ENCODE peak calls at places on chromosome 17, in eight cellular contexts. H is lung, J is left ventricle myocardium inferior, R is AG09309, K is lower lobe of right lung, F is brain microvascular endothelial cell, S is fibroblast of mammary gland, T is right atrium auricular region. Z is an unnamed sample.

GRCh38 chr17:7238418-7239090 is 703 bp downstream of the PHF23 start:
- DNase-seq in F (no peak), J (no peak), H (no peak), R (no peak), T (no peak), S (no peak), K (no peak), Z (no peak)

GRCh38 chr17:65604070-65604469 is 42.6 kb upstream of the AXIN2 start:
- DNase-seq in T (no peak), H (no peak), K (no peak), S (no peak), R (no peak), F (peak), J (no peak), Z (no peak)

GRCh38 chr17:73271078-73271477 is 9.4 kb upstream of the CPSF4L start:
- DNase-seq in K (no peak), H (no peak), F (no peak), J (no peak), T (no peak), S (no peak), R (no peak), Z (no peak)

GRCh38 chr17:2094891-2095535 is 40.1 kb downstream of the HIC1 start:
- DNase-seq in S (peak), J (peak), R (no peak), F (peak), K (peak), T (no peak), H (peak), Z (no peak)

GRCh38 chr17:45256114-45256966 is 5.6 kb downstream of the SPATA32 start:
- DNase-seq in H (no peak), S (no peak), T (no peak), J (no peak), R (no peak), K (no peak), F (no peak), Z (no peak)

GRCh38 chr17:39264119-39264518 is 38.4 kb upstream of the STAC2 start:
- DNase-seq in F (no peak), T (peak), H (no peak), S (peak), K (no peak), R (no peak), J (peak), Z (no peak)

GRCh38 chr17:32281011-32281451 is 15.4 kb downstream of the RHBDL3 start:
- DNase-seq in S (no peak), J (peak), F (no peak), R (no peak), K (peak), T (no peak), H (peak), Z (no peak)

GRCh38 chr17:69969897-69970296 is 105.1 kb upstream of the KCNJ16 start:
- DNase-seq in S (no peak), F (no peak), J (no peak), K (no peak), R (no peak), H (no peak), T (no peak), Z (no peak)

GRCh38 chr17:72004476-72005331 is 116.1 kb upstream of the SOX9 start:
- DNase-seq in K (no peak), T (no peak), J (no peak), H (no peak), F (no peak), S (peak), R (no peak), Z (no peak)

GRCh38 chr17:1752425-1752941 is 9.4 kb upstream of the SERPINF1 start:
- DNase-seq in J (no peak), S (no peak), T (no peak), F (no peak), R (no peak), H (peak), K (peak), Z (no peak)

GRCh38 chr17:67377727-67378443 is 804 bp downstream of the PITPNC1 start:
- DNase-seq in S (no peak), F (no peak), R (no peak), J (peak), K (peak), T (no peak), H (peak), Z (no peak)

GRCh38 chr17:2179615-2180295 is 123.8 kb downstream of the SMG6 start:
- DNase-seq in S (peak), K (no peak), R (peak), T (peak), F (peak), J (peak), H (peak), Z (no peak)

GRCh38 chr17:79044462-79044861 is 20.5 kb downstream of the C1QTNF1 start:
- DNase-seq in H (no peak), T (no peak), S (no peak), F (no peak), K (no peak), R (no peak), J (no peak), Z (no peak)

GRCh38 chr17:56593741-56594527 is 435 bp downstream of the NOG start:
- DNase-seq in S (peak), F (peak), J (peak), T (no peak), H (peak), R (peak), K (peak), Z (no peak)

GRCh38 chr17:48578616-48579560 is 738 bp upstream of the HOXB4 start:
- DNase-seq in H (no peak), J (no peak), R (no peak), F (no peak), T (no peak), S (no peak), K (no peak), Z (no peak)

GRCh38 chr17:31536451-31536850 is 145.0 kb downstream of the RAB11FIP4 start:
- DNase-seq in K (no peak), T (no peak), R (no peak), J (no peak), F (no peak), H (no peak), S (no peak), Z (no peak)

GRCh38 chr17:80870401-80870800 is 121.2 kb upstream of the CHMP6 start:
- DNase-seq in F (peak), J (no peak), T (no peak), K (peak), R (no peak), S (no peak), H (no peak), Z (no peak)
- TF ChIP-seq CTCF in F (no peak), J (no peak), T (no peak), K (no peak), R (no peak), S (no peak), H (no peak), Z (no peak)

GRCh38 chr17:74380959-74381808 is 13.9 kb downstream of the GPR142 start:
- DNase-seq in K (no peak), J (no peak), H (no peak), R (no peak), F (no peak), T (no peak), S (no peak), Z (no peak)
- H3K4me3 ChIP-seq in K (no peak), J (no peak), H (no peak), R (no peak), F (no peak), T (no peak), S (no peak), Z (no peak)

GRCh38 chr17:76036497-76037380 is 9.6 kb upstream of the EVPL start:
- DNase-seq in J (no peak), S (no peak), R (no peak), T (no peak), F (no peak), H (no peak), K (no peak), Z (no peak)

GRCh38 chr17:76034433-76035185 is 7.5 kb upstream of the EVPL start:
- DNase-seq in H (no peak), S (no peak), K (no peak), J (no peak), R (no peak), T (no peak), F (no peak), Z (no peak)

GRCh38 chr17:76033139-76033538 is 6.0 kb upstream of the EVPL start:
- DNase-seq in T (no peak), H (no peak), S (no peak), F (no peak), K (no peak), J (no peak), R (no peak), Z (no peak)

GRCh38 chr17:76032780-76033108 is 5.6 kb upstream of the EVPL start:
- DNase-seq in T (no peak), K (no peak), S (no peak), J (no peak), H (no peak), R (no peak), F (no peak), Z (no peak)

DNA sequence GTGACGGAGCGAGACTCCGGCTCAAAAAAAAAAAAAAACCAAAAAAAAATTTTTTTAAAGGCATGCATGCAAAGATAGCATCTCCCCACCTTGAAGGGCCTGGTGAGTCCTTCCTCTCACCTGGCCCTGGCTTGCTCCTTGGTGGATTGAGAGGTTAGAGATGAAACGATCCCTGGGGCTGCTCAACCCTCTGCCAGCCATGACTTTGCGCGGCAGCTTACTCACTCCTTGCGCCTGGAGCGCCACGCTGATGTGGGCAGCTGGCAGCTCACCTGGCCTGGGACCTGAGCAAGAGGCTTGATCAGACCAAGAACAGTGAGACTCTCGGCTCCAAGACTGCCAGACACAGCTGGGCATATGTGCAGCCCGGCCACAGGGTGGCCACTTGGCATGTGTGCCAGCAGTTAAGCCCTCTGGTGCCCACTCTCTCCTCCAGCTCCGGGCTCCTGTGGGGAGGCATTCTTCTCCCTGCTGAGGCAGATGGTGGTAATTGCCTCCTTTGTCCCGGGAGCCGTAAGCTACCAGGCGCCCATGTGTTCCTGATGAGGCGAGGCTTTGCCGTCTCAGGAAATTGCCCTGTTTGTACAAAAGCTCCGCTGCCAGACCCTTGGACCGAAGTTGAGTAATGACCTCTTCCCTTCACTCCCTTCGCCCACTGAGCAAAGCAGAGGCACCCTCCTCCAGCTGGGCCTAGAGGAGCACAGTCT is 5.1 kb upstream of the EVPL start:
- DNase-seq in J (no peak), T (no peak), S (no peak), F (no peak), H (no peak), R (no peak), K (no peak), Z (no peak)
- TF ChIP-seq CTCF in J (no peak), T (no peak), S (no peak), F (peak), H (no peak), R (no peak), K (no peak), Z (no peak)

GRCh38 chr17:81037026-81037782 is 2.3 kb downstream of the BAIAP2 start:
- DNase-seq in R (no peak), S (no peak), J (peak), H (peak), F (no peak), K (peak), T (no peak), Z (no peak)
- H3K4me3 ChIP-seq in R (peak), S (no peak), J (peak), H (no peak), F (no peak), K (peak), T (no peak), Z (peak)

DNA sequence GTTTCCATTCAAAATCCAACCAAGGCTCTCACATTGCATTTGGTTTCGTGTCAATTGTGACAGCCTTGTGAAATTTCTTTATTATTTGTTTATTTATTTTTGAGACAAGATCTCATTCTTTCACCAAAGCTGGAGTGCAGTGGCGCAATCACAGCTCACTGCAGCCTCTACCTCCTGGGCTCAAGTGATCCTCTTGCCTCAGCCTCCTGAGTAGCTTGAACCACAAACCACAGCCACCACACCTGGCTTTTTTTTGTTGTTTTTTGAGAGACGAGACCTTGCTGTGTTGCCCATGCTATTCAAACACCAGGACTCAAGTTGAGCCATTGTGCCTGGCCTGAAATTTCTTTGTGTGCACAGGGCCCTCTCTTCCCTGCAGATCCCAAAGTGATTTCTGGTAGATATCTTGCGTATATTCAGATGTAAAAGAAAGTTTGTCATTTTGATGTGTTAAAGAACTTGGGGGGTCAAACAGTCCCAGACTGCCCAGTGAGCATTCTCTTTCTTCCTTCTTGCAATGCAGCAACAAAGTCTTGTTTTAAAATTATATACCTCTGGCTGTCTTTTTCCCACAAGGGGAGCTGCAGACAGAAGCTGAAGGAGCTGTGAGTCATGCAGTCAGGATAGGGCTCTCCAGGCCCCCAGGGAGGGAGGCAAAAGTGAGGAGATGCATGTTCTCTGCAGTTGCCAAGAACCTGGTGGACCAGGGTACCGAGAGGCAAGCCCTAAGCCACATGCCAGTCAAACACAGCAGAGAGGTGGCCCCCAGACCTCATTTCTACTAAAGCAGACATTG is 15.5 kb upstream of the USP22 start:
- DNase-seq in H (no peak), J (no peak), F (peak), K (no peak), T (no peak), R (no peak), S (peak), Z (no peak)
- TF ChIP-seq CTCF in H (no peak), J (no peak), F (peak), K (no peak), T (no peak), R (peak), S (peak), Z (peak)

GRCh38 chr17:82235056-82235774 is 6.4 kb downstream of the SLC16A3 start:
- DNase-seq in J (peak), H (no peak), F (no peak), S (no peak), K (no peak), R (no peak), T (no peak), Z (no peak)
- H3K4me3 ChIP-seq in J (no peak), H (no peak), F (no peak), S (no peak), K (no peak), R (no peak), T (no peak), Z (no peak)

DNA sequence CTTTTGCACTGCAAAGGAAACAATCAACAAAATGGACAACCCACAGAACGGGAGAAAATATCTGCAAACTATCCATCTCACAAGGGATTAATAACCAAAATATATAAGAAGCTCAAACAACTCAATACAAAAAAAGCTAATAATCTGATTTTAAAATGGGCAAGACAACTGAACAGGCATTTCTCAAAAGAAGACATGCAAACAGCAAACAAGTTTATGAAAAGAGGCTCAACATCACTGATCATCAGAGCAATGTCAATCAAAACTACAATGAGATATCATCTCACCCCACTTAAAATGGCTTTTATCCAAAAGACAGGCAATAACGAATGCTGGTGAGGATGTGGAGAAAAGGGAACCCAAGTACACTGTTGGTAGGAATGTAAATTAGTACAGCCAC is 34.8 kb downstream of the SYNRG start:
- DNase-seq in F (no peak), R (no peak), K (no peak), S (no peak), H (no peak), T (no peak), J (no peak), Z (no peak)
- TF ChIP-seq CTCF in F (no peak), R (no peak), K (no peak), S (no peak), H (no peak), T (no peak), J (no peak), Z (no peak)

DNA sequence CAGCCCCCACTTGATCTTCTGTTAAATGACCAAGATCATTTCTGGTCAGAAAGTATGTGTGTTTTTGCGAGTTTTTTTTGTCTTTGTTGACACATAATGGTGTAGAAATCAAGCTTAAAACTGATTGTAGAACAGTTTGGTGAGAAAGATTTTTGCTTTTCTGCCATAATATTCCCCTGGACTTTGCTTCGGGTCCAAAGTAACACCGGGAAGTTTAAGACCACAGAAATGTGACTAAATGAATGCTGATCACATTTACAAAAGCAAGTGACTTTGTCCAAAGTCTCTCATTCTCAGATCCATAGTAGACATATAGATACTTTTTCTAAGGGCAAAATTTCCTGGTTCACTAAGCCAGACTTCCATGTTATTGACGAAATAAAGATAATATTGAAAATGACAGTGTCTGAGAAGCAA is 2.6 kb downstream of the FAM20A start:
- DNase-seq in R (no peak), S (no peak), T (no peak), K (no peak), H (no peak), F (no peak), J (no peak), Z (no peak)
- H3K4me3 ChIP-seq in R (no peak), S (peak), T (no peak), K (peak), H (no peak), F (no peak), J (peak), Z (no peak)

DNA sequence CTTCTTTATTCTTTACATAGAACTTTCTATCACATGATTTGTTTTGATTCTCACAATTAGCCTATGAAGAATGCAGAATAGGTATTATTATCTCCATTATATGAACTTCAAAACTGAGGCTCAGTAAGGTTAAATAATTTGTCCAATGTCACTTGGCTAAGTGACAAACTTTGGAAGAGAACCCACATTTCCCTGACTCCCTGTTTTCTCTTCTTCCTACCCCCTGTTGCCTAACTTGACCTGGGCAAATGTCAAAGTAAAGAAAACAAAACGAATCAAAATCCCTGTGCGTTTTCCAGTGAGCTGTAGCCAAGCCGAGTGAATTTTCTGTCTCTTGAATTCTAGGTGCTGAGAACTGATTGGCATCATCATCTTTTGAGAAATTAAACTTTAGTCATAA is 4.4 kb upstream of the NACA2 start:
- DNase-seq in K (no peak), S (no peak), T (no peak), H (no peak), J (no peak), R (no peak), F (no peak), Z (no peak)
- TF ChIP-seq CTCF in K (no peak), S (no peak), T (no peak), H (no peak), J (no peak), R (no peak), F (no peak), Z (no peak)

GRCh38 chr17:42563543-42563942 is 1.6 kb downstream of the COASY start:
- DNase-seq in R (no peak), H (no peak), T (no peak), K (no peak), J (no peak), S (no peak), F (no peak), Z (no peak)
- H3K4me3 ChIP-seq in R (peak), H (no peak), T (no peak), K (peak), J (peak), S (peak), F (no peak), Z (peak)

Z was measured in AG04449.